ENCODE peak calls at places on chromosomes 13 and 19, in four cellular contexts. I is ovary, V is breast epithelium, S is cardiac muscle cell. E is an unnamed sample. For H3K4me1, the result is how much of the 10 kb centered on the place peaks cover.

GRCh38 chr19:12769689-12770088 is 5.7 kb downstream of the HOOK2 start:
- DNase-seq in S (peak), I (no peak), V (no peak), E (peak)

GRCh38 chr13:83549671-83550070 is 332.6 kb downstream of the SLITRK1 start:
- DNase-seq in V (no peak), I (no peak), S (no peak), E (no peak)

GRCh38 chr13:82298110-82298509 is 1584.2 kb downstream of the SLITRK1 start:
- DNase-seq in V (no peak), I (no peak), S (no peak), E (no peak)

GRCh38 chr19:31641591-31641990 is 292.4 kb upstream of the TSHZ3 start:
- DNase-seq in S (no peak), V (no peak), I (no peak), E (peak)

GRCh38 chr13:99393791-99394735 is 86.9 kb upstream of the GPR183 start:
- DNase-seq in S (no peak), V (no peak), I (no peak), E (no peak)

GRCh38 chr13:44543424-44543823 is 32.7 kb downstream of the TSC22D1 start:
- DNase-seq in I (no peak), V (no peak), S (no peak), E (no peak)

GRCh38 chr19:1247747-1248453 is 483 bp upstream of the MIDN start:
- DNase-seq in S (no peak), I (peak), V (no peak), E (peak)

GRCh38 chr19:43441736-43442135 is 23.7 kb downstream of the LYPD3 start:
- DNase-seq in V (no peak), I (no peak), S (no peak), E (no peak)

GRCh38 chr13:90107658-90108057 is 1239.8 kb upstream of the MIR17HG start:
- DNase-seq in S (no peak), I (no peak), V (no peak), E (no peak)

GRCh38 chr13:91767681-91768080 is 369.3 kb downstream of the GPC5 start:
- DNase-seq in V (no peak), S (peak), I (no peak), E (no peak)

GRCh38 chr13:74246398-74246975 is 112.3 kb upstream of the KLF12 start:
- DNase-seq in V (no peak), I (no peak), S (no peak), E (no peak)

GRCh38 chr19:4361152-4362037 is 18.0 kb downstream of the MPND start:
- DNase-seq in V (no peak), S (no peak), I (peak), E (no peak)

GRCh38 chr19:23002690-23003422 is at the start of gene ZNF728:
- DNase-seq in S (no peak), V (peak), I (peak), E (no peak)

GRCh38 chr19:39637891-39638290 is 17.8 kb upstream of the LGALS16 start:
- DNase-seq in V (no peak), S (no peak), I (no peak), E (no peak)

DNA sequence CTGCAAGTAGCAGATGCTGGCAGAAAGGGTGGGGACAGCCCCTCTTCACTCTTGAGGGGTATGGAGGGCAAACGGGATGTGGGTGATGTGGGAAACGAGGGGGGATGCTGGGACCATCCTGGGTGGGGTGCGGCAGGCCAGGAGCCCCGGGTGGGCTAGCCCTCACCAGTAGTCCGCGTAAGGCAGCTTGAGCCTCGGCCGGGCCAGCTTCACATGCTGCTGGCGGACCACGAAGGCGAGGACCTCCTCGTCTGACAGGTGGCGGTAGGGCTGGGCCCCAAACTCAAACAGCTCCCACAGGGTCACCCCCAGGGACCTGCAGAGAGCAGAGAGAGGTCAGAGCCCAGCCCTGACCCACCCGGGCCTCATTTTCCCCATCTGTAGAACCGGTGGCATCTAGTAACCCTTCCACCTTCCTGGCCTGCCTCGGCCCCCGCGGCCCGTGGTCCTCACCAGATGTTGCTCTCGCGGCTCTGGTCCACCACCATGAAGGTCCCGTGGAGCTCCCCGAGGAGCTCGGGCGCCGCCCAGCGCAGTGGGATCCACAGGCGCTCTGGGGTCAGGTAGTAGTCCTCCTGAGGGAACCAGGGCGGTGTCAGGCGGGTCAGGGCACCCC is 10.7 kb downstream of the LMTK3 start:
- DNase-seq in I (no peak), V (no peak), S (no peak), E (no peak)
- H3K4me3 ChIP-seq in I (no peak), V (no peak), S (peak), E (no peak)

DNA sequence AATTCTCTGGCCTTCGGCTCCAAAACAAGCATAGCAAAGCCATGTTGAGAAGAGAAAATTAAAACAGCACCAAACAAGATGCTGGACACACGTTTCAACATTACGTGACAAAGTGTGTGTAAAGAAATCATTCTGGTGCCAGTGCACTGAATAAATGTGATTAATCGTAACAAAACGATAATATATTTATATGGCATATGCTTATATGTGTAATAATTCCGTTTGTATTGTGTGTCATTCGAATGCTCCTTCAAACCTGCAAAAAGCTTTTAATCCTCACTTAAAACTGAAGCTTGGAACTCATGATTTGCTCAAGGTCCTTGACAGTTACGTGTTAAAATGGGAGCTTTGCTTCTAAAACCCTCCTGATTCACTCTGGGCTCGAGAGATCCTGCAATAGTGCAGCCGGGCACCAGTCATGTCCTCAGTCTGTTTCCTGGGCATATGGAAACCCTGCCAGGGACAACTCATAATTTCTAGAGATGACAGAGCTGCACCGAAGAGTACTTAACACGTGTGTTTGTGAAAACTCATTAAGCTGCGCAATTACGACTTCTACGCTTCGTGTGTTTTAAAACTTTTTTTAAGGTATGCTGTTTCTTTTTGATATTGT is 731 bp upstream of the AKAP8L start:
- DNase-seq in S (no peak), V (no peak), I (no peak), E (no peak)
- H3K4me1 ChIP-seq in S (under half), V (under half), I (under half), E (under half)

GRCh38 chr19:45885556-45886426 is at the start of gene IRF2BP1:
- DNase-seq in S (peak), V (peak), I (peak), E (peak)
- H3K4me3 ChIP-seq in S (peak), V (peak), I (peak), E (peak)

DNA sequence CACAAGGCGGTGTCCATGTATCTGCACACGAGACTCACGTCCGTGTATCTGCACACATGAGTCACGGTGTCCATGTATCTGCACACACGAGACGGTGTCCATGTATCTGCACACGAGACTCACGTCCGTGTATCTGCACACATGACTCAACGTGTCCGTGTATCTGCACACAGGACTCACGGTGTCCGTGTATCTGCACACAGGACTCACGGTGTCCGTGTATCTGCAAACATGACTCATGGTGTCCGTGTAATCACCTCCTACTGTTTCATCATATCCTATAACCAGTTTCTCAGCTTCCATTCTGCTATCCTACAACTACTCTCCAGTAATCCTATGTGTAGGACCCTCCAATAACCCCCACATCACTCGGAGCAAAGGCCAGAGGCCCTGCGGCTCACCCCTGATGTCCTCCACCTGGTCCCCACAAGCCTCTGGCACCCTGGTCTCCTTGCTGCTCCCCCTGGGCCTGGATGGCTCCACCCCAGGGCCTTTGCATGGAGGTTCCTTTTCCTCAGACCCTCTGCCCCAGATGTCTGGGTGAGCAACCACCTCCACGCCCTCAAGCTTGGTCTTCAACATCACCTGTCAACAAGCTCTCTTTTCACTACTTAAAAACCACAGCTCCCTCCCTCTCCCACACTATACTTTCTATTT is 2.5 kb upstream of the TMEM255B start:
- DNase-seq in V (no peak), I (peak), S (no peak), E (no peak)
- H3K4me1 ChIP-seq in V (under half), I (under half), S (under half), E (under half)

GRCh38 chr19:55368106-55368505 is 2.2 kb downstream of the IL11 start:
- DNase-seq in I (no peak), S (no peak), V (no peak), E (no peak)

GRCh38 chr19:55368701-55369563 is 1.3 kb downstream of the IL11 start:
- DNase-seq in I (no peak), S (no peak), V (no peak), E (peak)

GRCh38 chr19:55372316-55373081 is 2.2 kb upstream of the IL11 start:
- DNase-seq in V (no peak), I (no peak), S (no peak), E (peak)

GRCh38 chr19:55369651-55370304 is 485 bp downstream of the IL11 start:
- DNase-seq in I (no peak), S (peak), V (no peak), E (peak)

GRCh38 chr19:55370305-55370988 is at the start of gene IL11:
- DNase-seq in V (no peak), S (no peak), I (no peak), E (peak)
- H3K4me3 ChIP-seq in V (peak), S (peak), I (no peak), E (peak)

GRCh38 chr13:40460116-40460515 is 206.3 kb downstream of the FOXO1 start:
- DNase-seq in I (no peak), V (no peak), S (no peak), E (no peak)

GRCh38 chr13:40457844-40458243 is 208.6 kb downstream of the FOXO1 start:
- DNase-seq in V (no peak), S (no peak), I (no peak), E (no peak)

GRCh38 chr13:40456397-40456958 is 210.0 kb downstream of the FOXO1 start:
- DNase-seq in V (no peak), S (no peak), I (no peak), E (peak)

GRCh38 chr13:40456979-40457553 is 209.4 kb downstream of the FOXO1 start:
- DNase-seq in V (no peak), S (no peak), I (no peak), E (no peak)

GRCh38 chr13:40458283-40459031 is 208.0 kb downstream of the FOXO1 start:
- DNase-seq in S (no peak), V (no peak), I (no peak), E (peak)
- H3K4me1 ChIP-seq in S (under half), V (under half), I (under half), E (under half)

GRCh38 chr13:29844441-29844840 is 6.0 kb downstream of the UBL3 start:
- DNase-seq in S (no peak), I (no peak), V (no peak), E (no peak)

GRCh38 chr13:29847501-29847983 is 2.9 kb downstream of the UBL3 start:
- DNase-seq in V (no peak), I (no peak), S (peak), E (peak)

GRCh38 chr13:29849071-29849541 is 1.3 kb downstream of the UBL3 start:
- DNase-seq in V (no peak), S (peak), I (no peak), E (peak)

GRCh38 chr13:29846475-29847256 is 3.8 kb downstream of the UBL3 start:
- DNase-seq in V (no peak), S (no peak), I (no peak), E (no peak)

DNA sequence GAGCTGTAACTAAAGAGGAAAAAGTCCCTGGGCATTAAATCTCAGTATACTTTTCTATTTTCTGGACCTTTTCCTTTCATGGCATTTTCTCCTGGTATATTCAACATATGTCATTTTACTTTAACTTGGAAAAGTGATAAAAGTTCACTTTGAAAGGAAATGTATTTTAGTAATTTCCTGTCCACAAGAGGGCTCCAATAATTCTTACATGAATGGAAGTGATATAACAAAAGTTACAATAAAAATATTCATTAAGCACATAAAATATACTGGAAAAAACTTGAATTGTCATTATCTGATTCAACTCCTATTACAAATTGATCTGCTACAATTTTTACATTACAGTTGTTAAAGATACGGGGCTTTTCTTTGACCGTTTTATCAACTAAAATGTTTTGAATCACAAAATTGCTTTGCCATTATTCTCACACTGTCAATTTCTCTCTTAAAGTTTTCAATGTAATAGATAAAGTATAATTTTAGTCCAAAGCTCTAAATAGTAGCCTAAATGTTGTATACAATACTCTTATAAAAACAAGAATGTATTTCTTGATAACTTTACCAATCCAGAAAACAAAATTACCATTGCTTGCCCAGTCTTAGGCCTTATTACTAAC is 4.9 kb downstream of the UBL3 start:
- DNase-seq in S (no peak), I (no peak), V (no peak), E (peak)
- H3K4me3 ChIP-seq in S (no peak), I (no peak), V (peak), E (no peak)